ENCODE peak calls at places on chromosomes 5 and 9, in five cellular contexts. V is psoas muscle, D is AG04450, L is fibroblast of pulmonary artery, K is cardiac fibroblast. H is an unnamed sample.

GRCh38 chr9:117705386-117705785 is 1.2 kb downstream of the TLR4 start:
- DNase-seq in L (no peak), K (no peak), D (no peak), V (no peak), H (no peak)

GRCh38 chr9:71518045-71518888 is 250.0 kb downstream of the CEMIP2 start:
- DNase-seq in L (peak), D (no peak), V (no peak), K (peak), H (no peak)

GRCh38 chr5:113520429-113520828 is 6.9 kb downstream of the YTHDC2 start:
- DNase-seq in K (no peak), V (no peak), D (no peak), L (peak), H (peak)

GRCh38 chr5:148788636-148789035 is 37.8 kb upstream of the ADRB2 start:
- DNase-seq in D (no peak), V (no peak), K (no peak), L (no peak), H (no peak)

GRCh38 chr9:129270903-129271431 is 92.9 kb upstream of the IER5L start:
- DNase-seq in V (no peak), K (peak), D (no peak), L (peak), H (peak)

GRCh38 chr5:109006129-109006528 is 258.4 kb downstream of the FER start:
- DNase-seq in K (no peak), V (no peak), D (no peak), L (no peak), H (no peak)

GRCh38 chr9:80156725-80157124 is 585.0 kb downstream of the TLE4 start:
- DNase-seq in V (no peak), K (no peak), L (no peak), D (no peak), H (no peak)

GRCh38 chr5:114249838-114250237 is 112.0 kb upstream of the KCNN2 start:
- DNase-seq in K (no peak), V (no peak), L (peak), D (peak), H (peak)

GRCh38 chr5:1540831-1541661 is 17.3 kb upstream of the LPCAT1 start:
- DNase-seq in V (no peak), L (no peak), K (no peak), D (no peak), H (no peak)

GRCh38 chr5:4882186-4882585 is 257.9 kb upstream of the ADAMTS16 start:
- DNase-seq in K (no peak), D (no peak), V (no peak), L (no peak), H (no peak)

GRCh38 chr5:6309949-6310348 is 68.4 kb downstream of the MED10 start:
- DNase-seq in L (no peak), K (no peak), V (no peak), D (no peak), H (no peak)

GRCh38 chr5:1227669-1228068 is 2.5 kb downstream of the SLC6A18 start:
- DNase-seq in L (no peak), V (no peak), K (no peak), D (no peak), H (peak)

GRCh38 chr5:135045488-135045887 is 11.5 kb upstream of the PITX1 start:
- DNase-seq in D (no peak), L (no peak), V (no peak), K (no peak), H (no peak)

GRCh38 chr9:88923653-88924284 is 67.5 kb upstream of the S1PR3 start:
- DNase-seq in K (no peak), D (no peak), L (no peak), V (peak), H (no peak)

GRCh38 chr5:9058161-9058560 is 487.7 kb downstream of the SEMA5A start:
- DNase-seq in D (no peak), V (no peak), L (no peak), K (no peak), H (no peak)

GRCh38 chr9:69945671-69946141 is 97.9 kb upstream of the MAMDC2 start:
- DNase-seq in K (peak), V (peak), L (peak), D (peak), H (peak)

GRCh38 chr5:154210163-154210562 is 19.6 kb downstream of the GALNT10 start:
- DNase-seq in L (no peak), V (no peak), K (no peak), D (no peak), H (no peak)

GRCh38 chr9:101325053-101325452 is 59.8 kb downstream of the BAAT start:
- DNase-seq in V (no peak), D (no peak), L (no peak), K (no peak), H (no peak)

GRCh38 chr5:92599217-92599810 is 981.7 kb downstream of the NR2F1-AS1 start:
- DNase-seq in K (no peak), D (no peak), V (no peak), L (no peak), H (no peak)

GRCh38 chr9:111427186-111427585 is 57.0 kb downstream of the ECPAS start:
- DNase-seq in K (peak), V (no peak), D (no peak), L (peak), H (peak)

DNA sequence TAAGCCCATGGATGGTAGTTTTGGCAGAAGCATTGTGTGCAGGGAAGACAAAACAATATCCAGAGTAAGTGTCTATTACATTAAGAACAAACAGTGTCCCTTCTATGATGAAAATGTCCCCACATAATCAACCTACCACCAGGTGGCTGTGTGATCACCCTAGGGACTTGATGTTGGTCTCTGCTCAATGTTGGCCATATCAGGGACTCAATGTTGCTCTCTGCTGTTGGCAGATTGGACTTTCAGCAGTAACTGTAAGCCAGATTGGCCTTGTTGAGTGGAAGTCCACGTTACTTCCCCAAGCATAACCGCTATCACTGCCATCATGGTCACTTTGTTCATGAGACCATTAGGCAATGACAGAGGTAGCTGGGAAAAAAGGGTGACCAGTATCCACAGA is 52.8 kb upstream of the PRSS3 start:
- DNase-seq in K (no peak), V (no peak), D (no peak), L (no peak), H (peak)
- TF ChIP-seq CTCF in K (no peak), V (no peak), D (no peak), L (no peak), H (peak)

DNA sequence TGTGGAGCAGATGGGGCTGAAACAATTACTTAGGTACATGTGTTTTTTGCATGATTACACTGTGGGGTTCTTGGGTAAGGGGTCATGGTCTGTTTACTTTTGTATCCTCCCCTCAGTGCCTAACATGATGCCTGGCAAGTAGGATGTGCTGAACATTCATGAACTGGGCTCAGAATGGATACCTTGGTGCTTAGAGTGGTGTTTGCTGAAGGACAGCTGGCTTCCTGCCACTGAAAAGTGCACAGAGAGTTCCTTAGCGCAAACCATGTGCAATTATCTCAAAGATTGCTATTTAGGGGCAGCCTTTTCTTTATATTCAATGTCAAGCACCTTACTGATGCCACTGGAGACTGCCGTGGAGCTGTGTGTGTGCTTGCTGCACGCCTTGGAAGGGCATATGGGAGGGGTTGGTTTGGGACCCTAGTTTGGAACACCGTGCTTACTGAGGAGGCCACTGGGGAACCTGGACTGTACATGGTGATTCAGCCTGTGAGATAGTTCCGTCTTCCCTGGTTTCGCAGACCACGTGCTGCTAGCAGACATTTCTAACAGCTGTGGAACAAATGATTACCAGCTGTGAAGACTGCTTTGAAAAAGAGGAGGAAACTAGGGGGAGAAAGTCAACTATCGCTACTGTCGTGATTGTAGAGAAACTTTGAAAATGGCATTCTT is 78.6 kb downstream of the MAP1B start:
- DNase-seq in V (peak), D (no peak), L (no peak), K (peak), H (peak)
- TF ChIP-seq CTCF in V (no peak), D (no peak), L (no peak), K (no peak), H (no peak)

GRCh38 chr9:2872941-2873323 is 29.0 kb upstream of the PUM3 start:
- DNase-seq in V (no peak), L (no peak), D (no peak), K (no peak), H (no peak)

GRCh38 chr9:2870340-2870739 is 26.4 kb upstream of the PUM3 start:
- DNase-seq in K (no peak), V (no peak), D (no peak), L (no peak), H (no peak)

GRCh38 chr9:2874001-2874750 is 30.3 kb upstream of the PUM3 start:
- DNase-seq in L (peak), V (no peak), K (peak), D (no peak), H (no peak)

GRCh38 chr9:2875218-2875977 is 31.5 kb upstream of the PUM3 start:
- DNase-seq in K (no peak), L (no peak), V (no peak), D (no peak), H (no peak)

GRCh38 chr9:2872307-2872940 is 28.5 kb upstream of the PUM3 start:
- DNase-seq in D (no peak), K (peak), L (peak), V (no peak), H (peak)
- TF ChIP-seq CTCF in D (peak), K (peak), L (peak), V (peak), H (peak)

DNA sequence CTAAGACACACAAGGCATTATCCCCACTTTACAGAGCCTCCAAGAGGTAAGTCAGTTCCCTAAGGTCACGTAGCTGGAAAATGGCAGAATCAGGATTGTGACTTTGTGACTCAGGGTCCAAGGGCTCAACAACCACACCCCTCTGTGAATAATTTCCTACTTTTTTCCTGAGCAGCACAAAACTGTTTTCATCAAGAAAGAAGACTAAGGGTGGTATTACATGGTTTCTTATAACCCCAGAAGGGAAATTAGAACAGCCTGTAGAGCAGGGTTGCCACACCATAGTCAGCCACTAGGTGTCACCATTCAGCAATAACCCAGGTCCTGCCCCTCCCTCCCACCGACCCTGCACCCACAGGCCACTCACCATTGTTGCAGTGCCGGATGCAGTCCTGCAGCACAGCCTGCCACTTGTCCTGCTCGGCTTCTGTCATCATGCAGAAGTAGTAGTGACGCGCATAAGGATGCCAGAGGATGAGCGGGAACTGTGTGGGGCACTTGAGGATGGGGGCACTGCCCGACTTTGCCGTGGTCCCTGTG is 72.1 kb downstream of the LRSAM1 start:
- DNase-seq in L (peak), D (no peak), V (no peak), K (peak), H (no peak)
- TF ChIP-seq CTCF in L (peak), D (peak), V (peak), K (peak), H (peak)

GRCh38 chr5:136058031-136058971 is 29.5 kb downstream of the TGFBI start:
- DNase-seq in K (peak), V (peak), D (peak), L (peak), H (peak)
- TF ChIP-seq CTCF in K (peak), V (peak), D (peak), L (peak), H (peak)

GRCh38 chr9:133927041-133927440 is 65.1 kb downstream of the VAV2 start:
- DNase-seq in K (no peak), L (no peak), V (no peak), D (no peak), H (no peak)
- TF ChIP-seq CTCF in K (no peak), L (no peak), V (no peak), D (no peak), H (no peak)

GRCh38 chr9:9395539-9395938 is 1217.3 kb downstream of the PTPRD start:
- DNase-seq in K (no peak), D (no peak), L (no peak), V (no peak), H (no peak)
- TF ChIP-seq CTCF in K (no peak), D (no peak), L (no peak), V (no peak), H (no peak)

GRCh38 chr5:42974546-42974945 is 65.6 kb downstream of the ANXA2R start:
- DNase-seq in D (no peak), V (no peak), K (no peak), L (no peak), H (peak)

GRCh38 chr5:42965934-42966333 is 74.2 kb downstream of the ANXA2R start:
- DNase-seq in K (no peak), V (no peak), L (no peak), D (no peak), H (no peak)

GRCh38 chr5:42970636-42971559 is 69.2 kb downstream of the ANXA2R start:
- DNase-seq in V (no peak), K (no peak), D (no peak), L (no peak), H (no peak)
- TF ChIP-seq CTCF in V (peak), K (peak), D (peak), L (peak), H (peak)

GRCh38 chr5:149951138-149951749 is 6.7 kb upstream of the PDE6A start:
- DNase-seq in L (no peak), K (no peak), V (no peak), D (no peak), H (no peak)
- TF ChIP-seq CTCF in L (peak), K (peak), V (no peak), D (no peak), H (peak)

H was measured in HFFc6.